ENCODE peak calls at places on chromosomes 5 and 9, in ten cellular contexts. D is upper lobe of right lung, W is body of pancreas, K is HCT116, Z is MM.1S, B is breast epithelium, S is pancreas, P is heart right ventricle, N is heart left ventricle, Q is GM23248. J is an unnamed sample. For H3K4me1 and H3K36me3, the result is how much of the 10 kb centered on the place peaks cover.

GRCh38 chr5:54673523-54674225 is 156.1 kb downstream of the SNX18 start:
- DNase-seq in D (peak), W (no peak), K (no peak), Z (peak), B (no peak), S (no peak), P (peak), N (peak), Q (no peak), J (no peak)

GRCh38 chr9:34396276-34397214 is 19.8 kb upstream of the MYORG start:
- DNase-seq in D (no peak), W (no peak), K (no peak), Z (no peak), B (no peak), S (no peak), P (no peak), N (no peak), Q (no peak), J (no peak)

GRCh38 chr9:124145903-124146575 is 111.7 kb upstream of the NEK6 start:
- DNase-seq in D (no peak), W (no peak), K (no peak), Z (no peak), B (no peak), S (no peak), P (no peak), N (no peak), Q (no peak), J (no peak)

GRCh38 chr5:153752890-153753289 is 262.4 kb downstream of the GRIA1 start:
- DNase-seq in D (no peak), W (no peak), K (no peak), Z (no peak), B (no peak), S (no peak), P (no peak), N (no peak), Q (peak), J (no peak)

GRCh38 chr9:101848485-101848919 is 110.1 kb upstream of the GRIN3A start:
- DNase-seq in D (no peak), W (no peak), K (no peak), Z (peak), B (no peak), S (no peak), P (no peak), N (no peak), Q (peak), J (no peak)

GRCh38 chr9:110900451-110900850 is 137.8 kb downstream of the LPAR1 start:
- DNase-seq in D (no peak), W (no peak), K (no peak), Z (no peak), B (no peak), S (no peak), P (no peak), N (no peak), Q (peak), J (no peak)

GRCh38 chr5:153903321-153903720 is 135.4 kb downstream of the FAM114A2 start:
- DNase-seq in D (no peak), W (no peak), K (no peak), Z (no peak), B (no peak), S (no peak), P (no peak), N (no peak), Q (peak), J (no peak)

GRCh38 chr9:108742191-108742590 is 113.6 kb downstream of the ACTL7B start:
- DNase-seq in D (no peak), W (no peak), K (no peak), Z (no peak), B (no peak), S (no peak), P (no peak), N (no peak), Q (no peak), J (no peak)

GRCh38 chr5:91272858-91273257 is 110.3 kb downstream of the ARRDC3 start:
- DNase-seq in D (no peak), W (no peak), K (no peak), Z (peak), B (no peak), S (no peak), P (no peak), N (no peak), Q (peak), J (no peak)

GRCh38 chr5:153782589-153783238 is 256.0 kb downstream of the FAM114A2 start:
- DNase-seq in D (no peak), W (no peak), K (no peak), Z (no peak), B (no peak), S (no peak), P (no peak), N (no peak), Q (peak), J (no peak)

GRCh38 chr9:87896891-87897290 is 14.2 kb downstream of the SPATA31E1 start:
- DNase-seq in D (no peak), W (no peak), K (no peak), Z (no peak), B (no peak), S (no peak), P (no peak), N (no peak), Q (no peak), J (no peak)

GRCh38 chr5:73395274-73395673 is 53.3 kb downstream of the FOXD1 start:
- DNase-seq in D (no peak), W (no peak), K (no peak), Z (no peak), B (no peak), S (no peak), P (no peak), N (no peak), Q (no peak), J (no peak)

GRCh38 chr5:55172937-55173695 is at the start of gene CDC20B:
- DNase-seq in D (peak), W (peak), K (no peak), Z (peak), B (no peak), S (peak), P (peak), N (peak), Q (peak), J (no peak)

GRCh38 chr9:123373941-123374340 is 17.9 kb downstream of the CRB2 start:
- DNase-seq in D (no peak), W (no peak), K (no peak), Z (no peak), B (no peak), S (no peak), P (no peak), N (no peak), Q (no peak), J (no peak)

GRCh38 chr5:131277875-131278795 is 14.3 kb downstream of the CDC42SE2 start:
- DNase-seq in D (no peak), W (no peak), K (no peak), Z (no peak), B (no peak), S (no peak), P (no peak), N (no peak), Q (no peak), J (no peak)

GRCh38 chr5:9015250-9015936 is 530.5 kb downstream of the SEMA5A start:
- DNase-seq in D (no peak), W (no peak), K (no peak), Z (no peak), B (no peak), S (no peak), P (no peak), N (no peak), Q (peak), J (no peak)

GRCh38 chr9:20753761-20754160 is 69.7 kb downstream of the FOCAD start:
- DNase-seq in D (no peak), W (no peak), K (no peak), Z (no peak), B (no peak), S (no peak), P (no peak), N (no peak), Q (peak), J (no peak)

GRCh38 chr9:71895122-71895521 is 15.9 kb downstream of the ABHD17B start:
- DNase-seq in D (no peak), W (no peak), K (no peak), Z (no peak), B (no peak), S (no peak), P (no peak), N (no peak), Q (peak), J (no peak)

GRCh38 chr9:98087420-98088354 is 31.2 kb downstream of the NANS start:
- DNase-seq in D (peak), W (peak), K (no peak), Z (no peak), B (no peak), S (no peak), P (peak), N (peak), Q (peak), J (no peak)

GRCh38 chr9:96524045-96524444 is 74.1 kb downstream of the HABP4 start:
- DNase-seq in D (no peak), W (no peak), K (no peak), Z (no peak), B (no peak), S (no peak), P (no peak), N (no peak), Q (peak), J (no peak)

GRCh38 chr5:39164529-39165402 is 54.6 kb downstream of the FYB1 start:
- DNase-seq in D (no peak), W (no peak), K (no peak), Z (no peak), B (no peak), S (no peak), P (no peak), N (no peak), Q (no peak), J (no peak)

GRCh38 chr9:133738806-133739150 is 626 bp upstream of the SARDH start:
- DNase-seq in D (no peak), W (no peak), K (no peak), Z (no peak), B (no peak), S (no peak), P (no peak), N (no peak), Q (no peak), J (no peak)

GRCh38 chr5:173288632-173289031 is 39.6 kb downstream of the STC2 start:
- DNase-seq in D (no peak), W (no peak), K (no peak), Z (no peak), B (no peak), S (no peak), P (no peak), N (no peak), Q (no peak), J (no peak)

GRCh38 chr5:174981416-174981815 is 257.0 kb downstream of the MSX2 start:
- DNase-seq in D (no peak), W (no peak), K (no peak), Z (no peak), B (no peak), S (no peak), P (no peak), N (no peak), Q (no peak), J (no peak)

GRCh38 chr5:5331838-5332237 is 90.6 kb upstream of the ICE1 start:
- DNase-seq in D (no peak), W (no peak), K (no peak), Z (no peak), B (no peak), S (no peak), P (no peak), N (no peak), Q (no peak), J (no peak)

GRCh38 chr9:136859821-136860269 is 6.3 kb downstream of the EDF1 start:
- DNase-seq in D (no peak), W (peak), K (no peak), Z (no peak), B (no peak), S (peak), P (no peak), N (no peak), Q (no peak), J (no peak)

GRCh38 chr9:136858844-136859757 is 7.0 kb downstream of the MAMDC4 start:
- DNase-seq in D (no peak), W (peak), K (no peak), Z (no peak), B (peak), S (peak), P (peak), N (peak), Q (peak), J (no peak)

GRCh38 chr9:136857606-136858412 is 5.7 kb downstream of the MAMDC4 start:
- DNase-seq in D (no peak), W (peak), K (no peak), Z (no peak), B (no peak), S (peak), P (peak), N (peak), Q (no peak), J (no peak)

GRCh38 chr9:136857166-136857565 is 5.0 kb downstream of the MAMDC4 start:
- DNase-seq in D (no peak), W (peak), K (no peak), Z (no peak), B (no peak), S (peak), P (peak), N (no peak), Q (no peak), J (no peak)

DNA sequence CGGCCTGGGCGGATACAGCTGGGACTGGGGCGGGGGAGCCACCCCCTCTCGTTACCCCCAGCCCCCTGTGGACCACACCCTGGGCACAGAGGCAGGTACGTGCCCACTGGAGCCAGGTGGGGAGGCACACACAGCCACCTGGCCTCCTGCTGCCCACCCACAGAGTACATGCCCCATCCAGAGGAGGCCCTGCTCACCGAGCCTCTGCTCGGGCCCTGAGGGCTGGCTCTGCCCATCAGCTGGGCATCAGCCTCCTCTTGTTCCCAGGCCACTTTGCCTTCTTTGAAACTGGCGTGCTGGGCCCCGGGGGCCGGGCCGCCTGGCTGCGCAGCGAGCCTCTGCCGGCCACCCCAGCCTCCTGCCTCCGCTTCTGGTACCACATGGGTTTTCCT is 6.3 kb downstream of the MAMDC4 start:
- DNase-seq in D (no peak), W (no peak), K (no peak), Z (no peak), B (no peak), S (peak), P (no peak), N (peak), Q (no peak), J (no peak)
- H3K4me1 ChIP-seq in D (under half), W (half or more), K (under half), Z (under half), B (under half), S (under half), P (under half), N (under half), Q (under half), J (under half)

GRCh38 chr9:18046068-18046467 is 427.9 kb upstream of the ADAMTSL1 start:
- DNase-seq in D (no peak), W (no peak), K (no peak), Z (no peak), B (no peak), S (no peak), P (no peak), N (no peak), Q (no peak), J (no peak)
- H3K27ac ChIP-seq in D (no peak), W (no peak), K (no peak), Z (no peak), B (no peak), S (no peak), P (no peak), N (no peak), Q (no peak), J (no peak)

DNA sequence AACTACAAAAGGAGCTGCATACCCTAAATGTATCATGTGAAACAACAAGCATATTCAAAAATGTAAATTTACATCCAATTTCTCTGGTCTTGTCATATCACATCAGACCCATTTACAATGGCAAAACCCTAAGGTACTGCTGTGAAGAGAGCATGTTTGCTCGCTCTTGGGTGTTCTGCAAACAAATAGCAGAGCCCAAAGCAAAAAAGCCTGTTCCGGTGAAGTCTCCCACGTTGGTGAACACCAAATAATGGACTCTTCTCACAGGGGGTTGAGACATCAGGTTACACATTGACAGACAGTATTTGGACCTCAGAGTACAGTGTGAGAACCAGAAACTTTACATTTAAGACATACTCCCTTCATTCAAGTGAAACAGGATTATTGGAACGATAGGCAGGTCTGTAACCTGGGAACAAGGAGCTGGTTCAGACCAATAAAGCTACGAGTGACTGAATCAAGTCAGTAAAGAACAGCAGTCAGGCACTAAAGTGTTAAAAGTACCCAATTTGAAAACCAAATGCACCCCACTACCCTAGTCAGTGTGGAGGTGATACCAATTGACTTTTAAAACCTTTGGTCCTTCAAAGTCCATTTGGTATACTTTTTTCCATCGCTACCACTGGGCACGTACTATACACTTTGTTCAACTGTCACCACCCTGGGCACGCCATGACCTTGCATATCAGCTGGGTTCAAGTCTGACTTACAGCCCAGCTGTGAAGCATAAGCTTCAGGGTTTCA is 36.5 kb downstream of the ETF1 start:
- DNase-seq in D (no peak), W (no peak), K (no peak), Z (no peak), B (no peak), S (no peak), P (no peak), N (no peak), Q (no peak), J (no peak)
- H3K36me3 ChIP-seq in D (half or more), W (under half), K (under half), Z (under half), B (under half), S (under half), P (under half), N (under half), Q (under half), J (under half)

DNA sequence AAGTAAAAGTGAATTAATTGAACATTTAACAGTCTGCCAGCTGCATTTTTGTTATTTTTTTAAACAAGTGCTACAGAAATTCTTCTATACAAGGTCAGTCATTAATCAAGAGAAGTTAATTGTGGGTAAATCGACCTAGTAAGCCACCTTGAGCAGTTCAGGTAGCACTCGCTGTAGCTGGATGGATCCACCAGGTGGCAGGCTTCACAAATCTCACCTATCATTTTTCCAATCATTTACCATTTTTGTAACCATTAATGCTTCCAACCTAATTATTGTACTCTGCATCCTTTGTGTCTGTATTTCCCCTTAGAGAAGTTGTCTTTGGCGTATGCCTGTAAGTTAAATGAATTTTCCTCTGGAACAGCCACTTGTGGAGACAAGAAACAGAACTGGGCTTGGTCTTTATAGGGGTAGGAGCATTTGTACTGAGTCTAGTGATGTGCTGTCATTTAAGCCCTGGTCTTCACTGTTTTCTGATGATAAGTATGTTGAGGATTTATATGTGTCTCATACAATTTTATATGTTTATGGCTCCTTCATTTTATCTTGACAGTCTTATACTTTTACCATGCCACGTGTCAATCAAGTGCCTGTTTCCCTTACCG is 39.5 kb downstream of the CD180 start:
- DNase-seq in D (no peak), W (peak), K (peak), Z (peak), B (no peak), S (no peak), P (no peak), N (no peak), Q (peak), J (no peak)
- H3K4me1 ChIP-seq in D (under half), W (under half), K (under half), Z (under half), B (under half), S (under half), P (under half), N (under half), Q (under half), J (under half)

GRCh38 chr5:14672508-14673394 is 8.2 kb downstream of the OTULIN start:
- DNase-seq in D (no peak), W (no peak), K (no peak), Z (no peak), B (no peak), S (no peak), P (no peak), N (no peak), Q (peak), J (no peak)
- H3K27ac ChIP-seq in D (no peak), W (no peak), K (no peak), Z (no peak), B (no peak), S (no peak), P (no peak), N (peak), Q (no peak), J (no peak)

GRCh38 chr5:10734050-10734709 is 26.9 kb downstream of the DAP start:
- DNase-seq in D (no peak), W (no peak), K (no peak), Z (no peak), B (no peak), S (no peak), P (no peak), N (no peak), Q (no peak), J (no peak)
- H3K36me3 ChIP-seq in D (under half), W (under half), K (under half), Z (under half), B (under half), S (under half), P (under half), N (under half), Q (under half), J (under half)

J was measured in thoracic aorta.